ENCODE peak calls at places on chromosome 18, in eight cellular contexts. M, E, T, A, S, Z, C and W are unnamed samples.
A peak's percentile ranks its signal among the peaks of the same experiment; 100 is the strongest.

GRCh38 chr18:22606563-22607283 is 189.0 kb upstream of the CTAGE1 start:
- DNase-seq in Z (no peak), A (no peak), C (no peak), S (no peak), T (no peak), E (no peak), M (peak; percentile 90), W (no peak)

GRCh38 chr18:79798346-79798998 is 734 bp downstream of the KCNG2 start:
- DNase-seq in A (peak; percentile 75), T (no peak), E (no peak), M (peak; percentile 15), Z (no peak), C (no peak), S (no peak), W (no peak)

GRCh38 chr18:43159091-43159490 is 43.6 kb upstream of the RIT2 start:
- DNase-seq in T (no peak), Z (no peak), M (peak; percentile 82), A (no peak), E (no peak), S (peak; percentile 90), C (no peak), W (no peak)

GRCh38 chr18:60445341-60445740 is 72.8 kb upstream of the MC4R start:
- DNase-seq in Z (no peak), M (no peak), E (no peak), S (peak; percentile 20), T (peak; percentile 4), C (no peak), A (no peak), W (no peak)

GRCh38 chr18:55748227-55748738 is 160.3 kb upstream of the TCF4 start:
- DNase-seq in E (no peak), S (no peak), Z (no peak), M (no peak), C (no peak), A (no peak), T (no peak), W (no peak)

GRCh38 chr18:48777026-48777736 is 173.6 kb downstream of the SMAD7 start:
- DNase-seq in M (peak; percentile 57), A (peak; percentile 95), T (peak; percentile 16), S (peak; percentile 42), E (peak; percentile 59), C (peak; percentile 62), Z (peak; percentile 42), W (peak; percentile 80)

GRCh38 chr18:7830468-7830867 is 263.4 kb downstream of the PTPRM start:
- DNase-seq in T (no peak), Z (peak; percentile 36), S (no peak), E (no peak), C (no peak), A (no peak), M (no peak), W (no peak)

GRCh38 chr18:35267809-35268208 is 22.2 kb downstream of the ZSCAN30 start:
- DNase-seq in E (peak; percentile 40), Z (no peak), A (no peak), M (no peak), T (no peak), S (no peak), C (no peak), W (no peak)

GRCh38 chr18:40902436-40902835 is 1052.6 kb upstream of the PIK3C3 start:
- DNase-seq in Z (no peak), A (no peak), T (no peak), S (no peak), M (no peak), C (no peak), E (no peak), W (no peak)

GRCh38 chr18:48818329-48819254 is 132.2 kb downstream of the SMAD7 start:
- DNase-seq in Z (no peak), A (no peak), M (no peak), T (no peak), S (no peak), E (no peak), C (no peak), W (peak; percentile 5)

GRCh38 chr18:76457475-76457874 is 37.6 kb downstream of the ZNF516 start:
- DNase-seq in A (no peak), M (no peak), S (no peak), Z (no peak), E (no peak), T (no peak), C (no peak), W (no peak)

GRCh38 chr18:29874519-29875098 is 1167.9 kb downstream of the DSC3 start:
- DNase-seq in A (no peak), C (no peak), M (peak; percentile 70), S (peak; percentile 30), E (no peak), T (peak; percentile 46), Z (peak; percentile 27), W (peak; percentile 31)

GRCh38 chr18:13912601-13913000 is 2.7 kb downstream of the MC2R start:
- DNase-seq in T (no peak), Z (no peak), C (no peak), E (no peak), M (no peak), A (no peak), S (no peak), W (no peak)

GRCh38 chr18:10404148-10404547 is 50.3 kb upstream of the APCDD1 start:
- DNase-seq in T (no peak), Z (no peak), C (no peak), S (no peak), M (no peak), A (no peak), E (no peak), W (no peak)

GRCh38 chr18:58540381-58540943 is 88.4 kb downstream of the ALPK2 start:
- DNase-seq in A (no peak), M (no peak), T (no peak), S (no peak), E (no peak), Z (no peak), C (no peak), W (no peak)

GRCh38 chr18:25451077-25451658 is 99.2 kb upstream of the ZNF521 start:
- DNase-seq in S (no peak), M (no peak), Z (no peak), E (no peak), A (no peak), T (no peak), C (no peak), W (no peak)

GRCh38 chr18:7901657-7902056 is 334.5 kb downstream of the PTPRM start:
- DNase-seq in A (no peak), Z (no peak), E (no peak), S (peak; percentile 39), M (no peak), C (no peak), T (no peak), W (no peak)

GRCh38 chr18:486929-487328 is 13.6 kb downstream of the COLEC12 start:
- DNase-seq in T (no peak), E (no peak), M (no peak), C (no peak), A (no peak), S (no peak), Z (no peak), W (no peak)

GRCh38 chr18:6561029-6561861 is 146.5 kb upstream of the L3MBTL4 start:
- DNase-seq in E (peak; percentile 45), C (no peak), A (peak; percentile 50), T (no peak), M (peak; percentile 95), Z (no peak), S (peak; percentile 97), W (peak; percentile 93)

GRCh38 chr18:46542545-46542944 is 114.5 kb downstream of the LOXHD1 start:
- DNase-seq in C (no peak), M (peak; percentile 3), E (no peak), Z (no peak), S (no peak), A (no peak), T (no peak), W (peak; percentile 55)
- TF ChIP-seq CTCF in C (no peak), M (no peak), E (no peak), Z (no peak), S (no peak), A (no peak), T (no peak), W (no peak)

GRCh38 chr18:52343731-52344340 is 3.8 kb downstream of the DCC start:
- DNase-seq in Z (no peak), M (no peak), A (no peak), C (no peak), S (no peak), T (no peak), E (no peak), W (peak; percentile 62)

GRCh38 chr18:52345428-52345827 is 5.4 kb downstream of the DCC start:
- DNase-seq in C (no peak), S (no peak), E (no peak), T (no peak), Z (no peak), A (no peak), M (no peak), W (no peak)

GRCh38 chr18:52352920-52353319 is 12.9 kb downstream of the DCC start:
- DNase-seq in M (no peak), Z (no peak), S (no peak), E (no peak), T (no peak), A (no peak), C (no peak), W (no peak)

GRCh38 chr18:52343138-52343537 is 3.1 kb downstream of the DCC start:
- DNase-seq in S (peak; percentile 28), A (no peak), T (no peak), Z (peak; percentile 29), E (no peak), C (no peak), M (no peak), W (peak; percentile 24)

GRCh38 chr18:52348209-52348608 is 8.2 kb downstream of the DCC start:
- DNase-seq in M (no peak), A (no peak), T (no peak), S (no peak), Z (peak; percentile 42), C (no peak), E (no peak), W (peak; percentile 50)
- TF ChIP-seq CTCF in M (no peak), A (no peak), T (peak; percentile 50), S (peak; percentile 11), Z (no peak), C (no peak), E (peak; percentile 26), W (peak; percentile 61)

DNA sequence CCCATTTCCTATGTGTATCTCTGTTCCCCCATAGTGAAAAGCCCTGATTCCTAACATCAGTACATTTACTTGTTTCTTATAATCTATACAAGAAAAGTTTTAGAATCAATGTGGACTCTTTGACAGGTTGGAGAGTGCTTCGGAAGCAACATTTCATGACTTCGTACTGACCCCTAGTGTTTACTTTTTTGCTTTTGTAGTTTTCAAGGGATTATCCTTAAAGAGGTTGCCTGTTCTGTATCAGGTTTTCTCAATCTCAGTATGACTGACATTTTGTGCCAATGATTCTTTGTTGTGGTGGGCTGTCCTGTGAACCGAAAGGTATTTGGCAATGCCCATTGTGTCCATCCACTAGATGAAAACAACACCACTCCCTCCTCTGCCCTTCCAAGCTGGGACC is 43.3 kb upstream of the SERPINB2 start:
- DNase-seq in Z (peak; percentile 43), E (no peak), T (peak; percentile 43), S (peak; percentile 69), C (no peak), M (peak; percentile 46), A (no peak), W (no peak)
- TF ChIP-seq CTCF in Z (peak; percentile 43), E (no peak), T (peak; percentile 83), S (peak; percentile 43), C (no peak), M (peak; percentile 46), A (peak; percentile 18), W (peak; percentile 45)

GRCh38 chr18:21444465-21445023 is 156.0 kb downstream of the ESCO1 start:
- DNase-seq in T (peak; percentile 48), S (peak; percentile 78), Z (peak; percentile 69), A (no peak), E (peak; percentile 21), M (peak; percentile 78), C (no peak), W (peak; percentile 34)
- TF ChIP-seq CTCF in T (peak; percentile 85), S (peak; percentile 87), Z (peak; percentile 69), A (peak; percentile 97), E (peak; percentile 46), M (peak; percentile 87), C (no peak), W (peak; percentile 66)

GRCh38 chr18:28365406-28365805 is 188.5 kb upstream of the CDH2 start:
- DNase-seq in T (peak; percentile 75), M (peak; percentile 40), S (no peak), Z (no peak), A (no peak), E (no peak), C (no peak), W (no peak)
- TF ChIP-seq CTCF in T (no peak), M (no peak), S (no peak), Z (no peak), A (no peak), E (no peak), C (no peak), W (no peak)